ENCODE peak calls at places on chromosome 15, in nine cellular contexts. R is PC-3; U is stimulated activated CD4-positive, alpha-beta T cell treated with anti-CD3 and anti-CD28 coated beads, Interleukin-2, amount 100 ng/mL, for 48 hours; F is coronary artery; S is naive thymus-derived CD4-positive, alpha-beta T cell; Y is suprapubic skin; B is T47D; W is stimulated activated CD8-positive, alpha-beta memory T cell treated with anti-CD3 and anti-CD28 coated beads, Interleukin-4, amount 100 ng/mL, for 48 hours; Q is adipocyte. I is an unnamed sample.

GRCh38 chr15:55289573-55290360 is at the start of gene RAB27A:
- DNase-seq in R (peak; percentile 41), W (peak; percentile 90), S (peak; percentile 51), F (peak; percentile 82), U (peak; percentile 71), B (peak; percentile 64), Y (peak; percentile 88), Q (peak; percentile 87), I (peak; percentile 73)

GRCh38 chr15:60548101-60548500 is 69.2 kb upstream of the ICE2 start:
- DNase-seq in U (peak; percentile 60), Q (no peak), S (no peak), B (no peak), F (no peak), Y (no peak), W (peak; percentile 71), R (no peak), I (no peak)

GRCh38 chr15:75646944-75647364 is 758 bp upstream of the SNX33 start:
- DNase-seq in F (no peak), Y (no peak), S (no peak), U (no peak), R (peak; percentile 19), B (no peak), W (peak; percentile 40), Q (no peak), I (no peak)

GRCh38 chr15:60118146-60118545 is 114.0 kb downstream of the FOXB1 start:
- DNase-seq in Q (no peak), B (no peak), W (no peak), U (no peak), F (no peak), S (no peak), R (no peak), Y (no peak), I (no peak)

GRCh38 chr15:96322401-96323249 is 7.9 kb upstream of the NR2F2 start:
- DNase-seq in Y (no peak), U (no peak), B (no peak), F (peak; percentile 77), S (no peak), R (peak; percentile 10), Q (no peak), W (no peak), I (no peak)

GRCh38 chr15:31359722-31360111 is 33.1 kb downstream of the KLF13 start:
- DNase-seq in W (no peak), U (no peak), Q (no peak), F (no peak), Y (no peak), R (no peak), B (no peak), S (no peak), I (no peak)

GRCh38 chr15:40569139-40569953 is at the start of gene RPUSD2:
- DNase-seq in S (peak; percentile 80), W (peak; percentile 98), F (peak; percentile 95), Y (peak; percentile 97), Q (peak; percentile 99), B (peak; percentile 94), U (peak; percentile 91), R (peak; percentile 95), I (peak; percentile 93)

GRCh38 chr15:60081976-60082375 is 77.9 kb downstream of the FOXB1 start:
- DNase-seq in U (no peak), R (no peak), Y (no peak), F (no peak), S (no peak), Q (no peak), B (no peak), W (no peak), I (no peak)

GRCh38 chr15:40782609-40783227 is 12.9 kb downstream of the C15orf62 start:
- DNase-seq in S (peak; percentile 66), F (no peak), W (peak; percentile 86), Q (peak; percentile 19), R (peak; percentile 90), U (peak; percentile 67), Y (no peak), B (peak; percentile 91), I (peak; percentile 81)

GRCh38 chr15:99437315-99438221 is 128.2 kb upstream of the MEF2A start:
- DNase-seq in U (no peak), S (no peak), R (no peak), Q (no peak), B (no peak), F (peak; percentile 71), W (peak; percentile 23), Y (peak; percentile 73), I (no peak)

GRCh38 chr15:35181538-35181937 is 96.4 kb upstream of the NANOGP8 start:
- DNase-seq in Q (peak; percentile 53), U (no peak), S (no peak), B (no peak), W (no peak), R (peak; percentile 61), F (no peak), Y (no peak), I (no peak)

GRCh38 chr15:40459391-40460015 is 11.3 kb upstream of the CHST14 start:
- DNase-seq in W (no peak), F (no peak), Y (no peak), Q (no peak), B (no peak), R (no peak), S (no peak), U (no peak), I (no peak)

GRCh38 chr15:37682304-37682703 is 252.1 kb upstream of the TMCO5A start:
- DNase-seq in R (peak; percentile 58), B (peak; percentile 25), S (no peak), F (no peak), Y (no peak), Q (peak; percentile 8), U (no peak), W (no peak), I (no peak)

GRCh38 chr15:33211409-33211808 is 16.9 kb upstream of the FMN1 start:
- DNase-seq in R (no peak), B (no peak), Q (no peak), Y (peak; percentile 80), F (no peak), S (no peak), U (no peak), W (no peak), I (no peak)

GRCh38 chr15:66252411-66253295 is 897 bp downstream of the MEGF11 start:
- DNase-seq in U (peak; percentile 45), R (peak; percentile 53), S (peak; percentile 45), Q (peak; percentile 83), F (no peak), B (peak; percentile 54), Y (no peak), W (peak; percentile 71), I (peak; percentile 15)

GRCh38 chr15:100696452-100696851 is 94.1 kb downstream of the ASB7 start:
- DNase-seq in B (no peak), Q (no peak), W (no peak), F (no peak), R (no peak), U (no peak), Y (no peak), S (no peak), I (no peak)

GRCh38 chr15:92770641-92771040 is 115.1 kb upstream of the FAM174B start:
- DNase-seq in B (no peak), F (no peak), S (no peak), W (no peak), R (no peak), U (no peak), Y (no peak), Q (no peak), I (no peak)

GRCh38 chr15:65303687-65304392 is 637 bp upstream of the RNU5B-1 start:
- DNase-seq in U (peak; percentile 64), Y (no peak), B (peak; percentile 94), F (peak; percentile 79), Q (peak; percentile 71), W (peak; percentile 72), R (peak; percentile 68), S (no peak), I (no peak)

GRCh38 chr15:63709365-63709764 is 112.2 kb downstream of the FBXL22 start:
- DNase-seq in B (no peak), F (no peak), W (no peak), R (no peak), Q (no peak), U (no peak), Y (no peak), S (no peak), I (no peak)

GRCh38 chr15:38378162-38378560 is 75.8 kb upstream of the FAM98B start:
- DNase-seq in Y (peak; percentile 81), U (no peak), Q (peak; percentile 23), W (no peak), F (no peak), S (no peak), R (no peak), B (no peak), I (no peak)

GRCh38 chr15:67042490-67043181 is 22.8 kb upstream of the SMAD3 start:
- DNase-seq in S (no peak), B (no peak), R (no peak), U (no peak), Q (no peak), Y (no peak), W (no peak), F (no peak), I (no peak)

GRCh38 chr15:91865903-91866302 is 12.4 kb downstream of the SLCO3A1 start:
- DNase-seq in F (no peak), Y (no peak), R (no peak), Q (peak; percentile 3), U (no peak), B (no peak), W (no peak), S (no peak), I (no peak)

GRCh38 chr15:58608711-58609110 is 140.8 kb downstream of the ADAM10 start:
- DNase-seq in Q (peak; percentile 33), F (no peak), S (no peak), Y (no peak), R (no peak), B (no peak), W (no peak), U (no peak), I (no peak)

GRCh38 chr15:82999905-83000671 is 11.4 kb downstream of the C15orf40 start:
- DNase-seq in U (peak; percentile 10), F (no peak), S (peak; percentile 13), B (peak; percentile 80), Q (peak; percentile 69), Y (no peak), R (peak; percentile 75), W (no peak), I (peak; percentile 35)

GRCh38 chr15:47383801-47384200 is 333.5 kb upstream of the SEMA6D start:
- DNase-seq in S (no peak), B (no peak), Q (no peak), F (no peak), U (no peak), Y (no peak), R (no peak), W (no peak), I (no peak)

GRCh38 chr15:100897873-100898490 is 18.4 kb downstream of the ALDH1A3 start:
- DNase-seq in S (no peak), W (peak; percentile 1), R (no peak), B (no peak), U (no peak), F (no peak), Y (no peak), Q (no peak), I (no peak)

GRCh38 chr15:32828507-32829186 is 110.8 kb downstream of the GREM1 start:
- DNase-seq in B (no peak), U (no peak), Y (no peak), R (peak; percentile 97), S (no peak), Q (peak; percentile 86), W (no peak), F (no peak), I (no peak)

GRCh38 chr15:57827021-57827420 is 120.5 kb downstream of the POLR2M start:
- DNase-seq in Y (no peak), F (no peak), B (no peak), U (no peak), Q (no peak), R (peak; percentile 19), S (no peak), W (no peak), I (no peak)

GRCh38 chr15:100880139-100880896 is 687 bp downstream of the ALDH1A3 start:
- DNase-seq in W (no peak), R (no peak), Y (no peak), Q (no peak), F (no peak), S (no peak), U (no peak), B (no peak), I (no peak)

GRCh38 chr15:55552926-55553325 is 35.2 kb downstream of the PYGO1 start:
- DNase-seq in W (no peak), F (peak; percentile 72), S (no peak), B (no peak), R (no peak), Q (no peak), Y (no peak), U (no peak), I (no peak)

GRCh38 chr15:63088532-63089245 is 33.0 kb upstream of the LACTB start:
- DNase-seq in U (no peak), S (no peak), R (no peak), Q (no peak), B (no peak), F (no peak), Y (no peak), W (no peak), I (no peak)

I was measured in effector memory CD8-positive, alpha-beta T cell.